ENCODE peak calls at places on chromosomes 4 and X, in nine cellular contexts. C, T, Y, I, O, F, K, D and H are unnamed samples.

GRCh38 chrX:41922694-41923171 is 621 bp downstream of the CASK start:
- DNase-seq in F (peak), Y (peak), D (no peak), C (peak), T (peak), K (no peak), O (peak), I (peak), H (no peak)

GRCh38 chrX:71475906-71476305 is 57.0 kb upstream of the OGT start:
- DNase-seq in O (no peak), D (no peak), T (no peak), F (no peak), Y (no peak), C (no peak), I (no peak), K (no peak), H (no peak)

GRCh38 chrX:21943460-21944135 is 3.1 kb downstream of the SMS start:
- DNase-seq in D (no peak), Y (no peak), C (no peak), T (no peak), F (no peak), I (no peak), K (no peak), O (no peak), H (peak)

GRCh38 chr4:124641715-124642380 is 70.7 kb downstream of the ANKRD50 start:
- DNase-seq in Y (no peak), C (no peak), F (no peak), O (no peak), T (no peak), I (no peak), K (no peak), D (no peak), H (peak)

GRCh38 chr4:150209140-150209829 is 131.0 kb downstream of the DCLK2 start:
- DNase-seq in I (peak), C (peak), D (no peak), K (peak), Y (peak), O (peak), F (peak), T (peak), H (peak)

GRCh38 chr4:181592221-181592745 is 650.9 kb upstream of the TENM3 start:
- DNase-seq in O (no peak), F (no peak), T (no peak), Y (no peak), K (no peak), D (no peak), C (no peak), I (no peak), H (no peak)

GRCh38 chr4:140952709-140953108 is 180.6 kb downstream of the RNF150 start:
- DNase-seq in D (no peak), F (no peak), I (no peak), O (no peak), Y (no peak), C (no peak), T (no peak), K (no peak), H (no peak)

GRCh38 chr4:98467627-98468072 is 190.8 kb downstream of the TSPAN5 start:
- DNase-seq in Y (no peak), C (peak), K (peak), T (peak), I (peak), D (peak), F (peak), O (peak), H (peak)

GRCh38 chrX:108573136-108573535 is 133.5 kb downstream of the COL4A5 start:
- DNase-seq in F (no peak), T (no peak), K (no peak), D (no peak), O (no peak), Y (no peak), I (no peak), C (no peak), H (no peak)

GRCh38 chr4:70741872-70742271 is 20.1 kb downstream of the RUFY3 start:
- DNase-seq in T (no peak), K (no peak), F (no peak), Y (no peak), I (no peak), D (no peak), O (no peak), C (no peak), H (no peak)

GRCh38 chrX:149641432-149641831 is 9.8 kb upstream of the TMEM185A start:
- DNase-seq in I (no peak), Y (no peak), D (no peak), T (no peak), C (no peak), K (no peak), O (no peak), F (no peak), H (no peak)

GRCh38 chr4:150948069-150948468 is 67.0 kb downstream of the LRBA start:
- DNase-seq in O (no peak), C (no peak), Y (no peak), I (no peak), D (no peak), F (no peak), T (no peak), K (no peak), H (no peak)

GRCh38 chr4:7691992-7692391 is 247.7 kb downstream of the AFAP1 start:
- DNase-seq in I (peak), C (no peak), T (peak), D (no peak), O (no peak), F (no peak), K (no peak), Y (no peak), H (no peak)

GRCh38 chr4:152734015-152734698 is 45.4 kb downstream of the TIGD4 start:
- DNase-seq in D (no peak), O (no peak), Y (no peak), K (no peak), I (no peak), C (peak), T (no peak), F (no peak), H (no peak)

GRCh38 chr4:15063341-15063740 is 61.1 kb downstream of the CPEB2 start:
- DNase-seq in K (no peak), I (no peak), D (no peak), F (no peak), Y (no peak), C (no peak), O (no peak), T (no peak), H (peak)